ENCODE peak calls at places on chromosomes 4 and X, in eight cellular contexts. O is GM12878, D is A549, S is SK-N-SH, E is NB4, G is HCT116, Q is K562, N is WTC11. F is an unnamed sample.

GRCh38 chr4:59583845-59584568 is 1616.1 kb upstream of the ADGRL3 start:
- DNase-seq in O (no peak), D (no peak), S (no peak), E (no peak), G (no peak), Q (no peak), N (no peak), F (no peak)

GRCh38 chr4:40395908-40396806 is 61.0 kb downstream of the CHRNA9 start:
- DNase-seq in O (no peak), D (peak; percentile 25), S (no peak), E (no peak), G (no peak), Q (no peak), N (no peak), F (no peak)

GRCh38 chr4:54558889-54559682 is 98.7 kb upstream of the KIT start:
- DNase-seq in O (no peak), D (no peak), S (no peak), E (no peak), G (no peak), Q (no peak), N (no peak), F (no peak)

GRCh38 chr4:121738780-121739547 is 26.0 kb downstream of the SMIM43 start:
- DNase-seq in O (no peak), D (no peak), S (no peak), E (no peak), G (no peak), Q (no peak), N (no peak), F (no peak)

GRCh38 chrX:83529950-83530349 is 21.9 kb downstream of the POU3F4 start:
- DNase-seq in O (no peak), D (no peak), S (no peak), E (no peak), G (no peak), Q (no peak), N (no peak), F (no peak)

GRCh38 chr4:155761916-155762315 is 3.1 kb downstream of the GUCY1B1 start:
- DNase-seq in O (no peak), D (no peak), S (no peak), E (no peak), G (no peak), Q (no peak), N (no peak), F (no peak)

GRCh38 chrX:152937236-152937635 is 39.4 kb downstream of the ZNF185 start:
- DNase-seq in O (no peak), D (no peak), S (no peak), E (no peak), G (no peak), Q (no peak), N (no peak), F (no peak)

GRCh38 chr4:72846280-72847111 is 223.0 kb downstream of the COX18 start:
- DNase-seq in O (no peak), D (peak; percentile 18), S (no peak), E (peak; percentile 64), G (no peak), Q (peak; percentile 15), N (peak; percentile 72), F (no peak)

GRCh38 chrX:68018248-68019203 is 414.8 kb downstream of the OPHN1 start:
- DNase-seq in O (no peak), D (peak; percentile 37), S (peak; percentile 12), E (peak; percentile 35), G (peak; percentile 10), Q (peak; percentile 7), N (peak; percentile 66), F (peak; percentile 29)

GRCh38 chr4:98928131-98928504 is 815 bp downstream of the EIF4E start:
- DNase-seq in O (no peak), D (peak; percentile 83), S (peak; percentile 82), E (peak; percentile 90), G (peak; percentile 64), Q (peak; percentile 55), N (peak; percentile 75), F (peak; percentile 82)

DNA sequence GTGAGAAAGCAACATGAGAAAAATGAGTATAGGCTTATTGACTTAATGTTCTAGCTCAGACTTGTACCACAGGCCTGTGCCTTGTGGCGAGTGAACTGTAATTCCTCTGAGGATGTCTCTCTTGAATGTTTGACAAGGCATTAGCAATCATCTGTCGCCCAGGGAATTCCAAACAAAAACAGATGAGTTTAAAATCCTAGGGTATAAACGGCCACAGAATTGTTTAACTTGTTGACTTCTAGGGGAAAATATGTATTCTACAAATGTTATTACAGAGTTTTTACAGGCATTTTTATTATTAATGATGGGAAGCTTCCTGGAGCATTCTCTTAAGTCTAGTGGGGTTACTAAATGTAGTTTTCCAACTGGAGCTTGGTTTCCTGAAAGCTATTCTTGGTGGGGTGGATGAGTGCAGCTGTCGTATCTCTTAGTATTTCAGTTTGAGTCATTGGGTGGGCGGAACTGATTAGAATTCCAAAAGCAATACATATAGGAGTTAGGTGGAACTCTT is 40.6 kb downstream of the ARHGAP10 start:
- DNase-seq in O (no peak), D (peak; percentile 45), S (no peak), E (no peak), G (no peak), Q (no peak), N (no peak), F (peak; percentile 90)
- TF ChIP-seq MAX in O (no peak), D (no peak), S (no peak), E (no peak), G (no peak), Q (no peak), N (no peak), F (no peak)

GRCh38 chr4:53507671-53508286 is 83.5 kb downstream of the LNX1 start:
- DNase-seq in O (no peak), D (no peak), S (no peak), E (no peak), G (no peak), Q (no peak), N (no peak), F (peak; percentile 77)

GRCh38 chr4:53507058-53507457 is 84.2 kb downstream of the LNX1 start:
- DNase-seq in O (no peak), D (no peak), S (no peak), E (no peak), G (no peak), Q (no peak), N (no peak), F (no peak)

GRCh38 chr4:53505947-53506346 is 85.3 kb downstream of the LNX1 start:
- DNase-seq in O (no peak), D (no peak), S (no peak), E (no peak), G (no peak), Q (no peak), N (no peak), F (peak; percentile 23)

GRCh38 chr4:53510316-53510715 is 81.0 kb downstream of the LNX1 start:
- DNase-seq in O (no peak), D (no peak), S (no peak), E (no peak), G (no peak), Q (no peak), N (no peak), F (no peak)

DNA sequence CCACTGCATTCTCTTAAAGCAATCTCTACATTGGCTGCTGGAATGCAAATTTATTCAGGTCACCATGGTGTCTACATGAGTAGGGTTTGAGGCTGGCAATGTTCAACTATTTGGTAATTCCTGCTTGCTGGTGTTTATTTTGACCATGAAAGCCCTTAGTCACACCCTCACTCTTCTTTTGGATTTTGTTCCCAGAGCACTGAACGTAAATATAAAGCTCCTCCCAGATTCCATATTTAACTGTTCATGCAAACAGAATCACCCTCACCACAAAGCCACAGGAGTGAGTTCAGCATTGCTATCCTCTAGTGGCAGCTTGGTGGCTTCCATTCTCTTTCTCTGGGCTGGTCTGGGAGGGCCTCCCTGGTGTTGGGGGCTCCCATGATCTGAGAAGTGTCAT is 82.8 kb downstream of the LNX1 start:
- DNase-seq in O (no peak), D (peak; percentile 10), S (no peak), E (no peak), G (no peak), Q (no peak), N (no peak), F (no peak)
- TF ChIP-seq MAX in O (no peak), D (no peak), S (no peak), E (no peak), G (no peak), Q (no peak), N (no peak), F (no peak)

GRCh38 chr4:166274136-166274761 is 401.2 kb downstream of the TLL1 start:
- DNase-seq in O (no peak), D (peak; percentile 14), S (no peak), E (no peak), G (no peak), Q (no peak), N (no peak), F (no peak)
- TF ChIP-seq MAX in O (no peak), D (no peak), S (no peak), E (no peak), G (no peak), Q (no peak), N (no peak), F (no peak)

DNA sequence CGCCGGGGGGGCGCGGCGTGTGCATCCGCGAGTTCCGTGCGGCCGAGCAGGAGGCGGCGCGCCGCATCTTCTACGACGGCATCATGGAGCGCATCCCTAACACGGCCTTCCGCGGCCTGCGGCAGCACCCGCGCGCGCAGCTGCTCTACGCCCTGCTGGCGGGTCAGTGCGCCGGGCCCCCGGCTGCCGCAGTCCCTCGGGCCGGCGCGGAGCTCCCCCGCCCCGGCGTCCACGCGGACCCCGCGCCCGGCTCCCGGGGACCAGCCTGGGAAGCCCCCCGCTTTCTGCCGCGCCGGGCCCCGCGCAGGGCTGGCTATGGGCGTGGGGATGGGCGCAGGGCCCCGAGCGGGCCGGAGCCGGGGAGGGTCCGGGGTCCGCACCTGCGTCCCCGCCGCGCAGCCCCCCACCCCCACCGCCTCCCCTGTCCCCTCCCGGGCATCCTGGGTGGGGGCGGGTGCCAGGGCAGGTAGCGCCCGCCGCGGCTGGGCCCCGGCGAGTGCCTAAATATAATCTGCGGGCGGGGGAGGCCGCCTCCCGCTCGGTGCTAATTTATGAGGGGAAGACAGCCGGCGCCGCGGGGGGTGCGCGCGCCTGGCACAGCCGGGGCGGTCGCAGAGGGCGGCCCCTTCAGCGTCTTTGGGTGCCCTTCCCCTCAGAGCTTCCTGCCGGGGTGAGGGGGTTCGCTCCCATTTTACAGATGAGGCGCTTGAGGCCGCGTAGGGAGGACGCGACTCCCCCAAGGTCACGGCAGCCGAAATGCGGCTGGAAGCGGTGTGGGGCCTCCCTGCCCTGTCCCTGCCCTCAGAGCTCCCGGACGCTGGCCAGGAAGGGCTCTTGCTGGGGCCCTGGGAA is 825 bp downstream of the NAT8L start:
- DNase-seq in O (no peak), D (no peak), S (peak; percentile 82), E (peak; percentile 81), G (no peak), Q (no peak), N (no peak), F (no peak)
- TF ChIP-seq MAX in O (no peak), D (no peak), S (no peak), E (peak; percentile 0), G (no peak), Q (no peak), N (no peak), F (no peak)

GRCh38 chrX:86171366-86171765 is 23.1 kb downstream of the DACH2 start:
- DNase-seq in O (no peak), D (peak; percentile 47), S (peak; percentile 4), E (peak; percentile 37), G (no peak), Q (no peak), N (peak; percentile 16), F (peak; percentile 3)
- TF ChIP-seq MAX in O (no peak), D (no peak), S (no peak), E (no peak), G (no peak), Q (no peak), N (no peak), F (no peak)